ENCODE peak calls at places on chromosomes 5 and 9, in nine cellular contexts. U is CD8-positive, alpha-beta memory T cell; D is mammary epithelial cell; L is heart left ventricle; H is PC-3; J is CD8-positive, alpha-beta T cell; R is tibial artery; G is AG04450; Z is ovary. C is an unnamed sample.

GRCh38 chr5:8114597-8115266 is 245.8 kb downstream of the MTRR start:
- DNase-seq in U (no peak), D (no peak), L (no peak), H (no peak), J (no peak), R (no peak), G (no peak), Z (no peak), C (peak; percentile 20)

GRCh38 chr5:6712136-6712581 is 1.1 kb upstream of the TENT4A start:
- DNase-seq in U (peak; percentile 46), D (peak; percentile 51), L (peak; percentile 76), H (peak; percentile 80), J (no peak), R (peak; percentile 45), G (no peak), Z (peak; percentile 60), C (peak; percentile 52)

GRCh38 chr5:38165435-38165834 is 92.9 kb upstream of the EGFLAM start:
- DNase-seq in U (no peak), D (no peak), L (no peak), H (no peak), J (no peak), R (no peak), G (no peak), Z (no peak), C (no peak)

GRCh38 chr5:77957-78804 is 13.8 kb upstream of the PLEKHG4B start:
- DNase-seq in U (no peak), D (no peak), L (no peak), H (peak; percentile 69), J (no peak), R (no peak), G (no peak), Z (no peak), C (no peak)

GRCh38 chr5:40603378-40603777 is 76.3 kb upstream of the PTGER4 start:
- DNase-seq in U (no peak), D (peak; percentile 43), L (no peak), H (no peak), J (no peak), R (no peak), G (no peak), Z (no peak), C (no peak)

GRCh38 chr9:133126697-133127339 is 5.8 kb upstream of the RALGDS start:
- DNase-seq in U (no peak), D (no peak), L (no peak), H (no peak), J (no peak), R (no peak), G (no peak), Z (peak; percentile 59), C (no peak)

GRCh38 chr5:59720063-59720462 is 173.5 kb downstream of the PDE4D start:
- DNase-seq in U (no peak), D (no peak), L (no peak), H (no peak), J (no peak), R (no peak), G (no peak), Z (no peak), C (no peak)

GRCh38 chr5:147303251-147303650 is 68.4 kb downstream of the STK32A start:
- DNase-seq in U (no peak), D (no peak), L (no peak), H (peak; percentile 59), J (no peak), R (no peak), G (no peak), Z (no peak), C (no peak)

GRCh38 chr5:170429014-170429413 is 39.8 kb upstream of the KCNMB1 start:
- DNase-seq in U (no peak), D (no peak), L (no peak), H (peak; percentile 12), J (no peak), R (no peak), G (no peak), Z (no peak), C (no peak)

GRCh38 chr9:14692536-14692917 is 705 bp downstream of the ZDHHC21 start:
- DNase-seq in U (no peak), D (no peak), L (no peak), H (no peak), J (no peak), R (no peak), G (no peak), Z (no peak), C (no peak)

GRCh38 chr9:121362813-121363585 is 7.1 kb downstream of the STOM start:
- DNase-seq in U (no peak), D (peak; percentile 32), L (no peak), H (peak; percentile 43), J (no peak), R (no peak), G (no peak), Z (no peak), C (no peak)

GRCh38 chr9:107437716-107438115 is 51.9 kb downstream of the KLF4 start:
- DNase-seq in U (no peak), D (no peak), L (no peak), H (no peak), J (no peak), R (no peak), G (no peak), Z (no peak), C (no peak)

GRCh38 chr5:52943808-52944207 is 45.3 kb upstream of the ITGA2 start:
- DNase-seq in U (no peak), D (no peak), L (peak; percentile 37), H (no peak), J (no peak), R (no peak), G (no peak), Z (no peak), C (peak; percentile 39)

GRCh38 chr5:127813633-127814171 is 110.5 kb downstream of the CCDC192 start:
- DNase-seq in U (no peak), D (peak; percentile 71), L (no peak), H (peak; percentile 83), J (no peak), R (no peak), G (no peak), Z (no peak), C (no peak)

GRCh38 chr5:131416729-131417128 is 152.9 kb downstream of the CDC42SE2 start:
- DNase-seq in U (no peak), D (no peak), L (no peak), H (no peak), J (no peak), R (no peak), G (no peak), Z (no peak), C (no peak)

GRCh38 chr5:62473209-62473608 is 60.6 kb downstream of the IPO11 start:
- DNase-seq in U (no peak), D (no peak), L (no peak), H (peak; percentile 47), J (no peak), R (no peak), G (no peak), Z (no peak), C (no peak)

GRCh38 chr9:134669556-134669955 is 28.0 kb downstream of the COL5A1 start:
- DNase-seq in U (no peak), D (no peak), L (peak; percentile 8), H (no peak), J (no peak), R (no peak), G (no peak), Z (no peak), C (no peak)
- H3K27ac ChIP-seq in U (no peak overlapping the region), D (no peak overlapping the region), L (no peak overlapping the region), H (no peak overlapping the region), J (no peak overlapping the region), R (peak overlapping the region; percentile 31), G (no peak overlapping the region), Z (no peak overlapping the region), C (no peak overlapping the region)

GRCh38 chr5:87122171-87122977 is 145.3 kb upstream of the RASA1 start:
- DNase-seq in U (no peak), D (no peak), L (no peak), H (no peak), J (no peak), R (no peak), G (no peak), Z (no peak), C (no peak)
- H3K27ac ChIP-seq in U (no peak overlapping the region), D (peak overlapping the region; percentile 96), L (no peak overlapping the region), H (peak overlapping the region; percentile 71), J (no peak overlapping the region), R (peak overlapping the region; percentile 76), G (no peak overlapping the region), Z (no peak overlapping the region), C (no peak overlapping the region)

DNA sequence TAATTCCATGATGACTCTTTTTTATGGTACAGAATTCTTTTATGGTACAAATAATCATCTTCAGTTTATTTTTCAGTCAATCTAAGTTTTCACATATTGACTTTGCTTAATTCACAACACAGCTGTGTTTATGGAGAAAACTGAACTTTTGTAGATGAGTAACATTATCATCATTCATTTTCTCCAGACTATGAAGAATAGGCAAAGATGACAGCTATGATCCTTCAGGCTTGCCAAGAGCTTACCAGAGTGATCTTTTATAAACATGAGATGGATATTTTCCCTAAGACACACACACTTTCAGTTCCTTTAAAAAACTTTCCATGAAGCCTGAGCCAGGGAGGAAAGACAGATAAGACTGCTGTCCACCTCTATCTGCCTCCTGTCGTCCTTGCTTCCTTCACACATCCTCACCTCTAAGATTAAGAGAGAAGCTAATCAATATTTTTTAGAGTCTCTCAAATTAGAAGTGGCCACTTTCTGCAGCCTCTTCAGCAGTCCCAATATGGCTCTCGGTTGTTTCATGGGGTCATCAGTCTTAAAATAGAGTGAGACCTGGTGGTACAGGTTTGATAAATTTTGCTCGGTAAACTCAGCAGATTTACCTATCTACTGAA is 108.1 kb upstream of the SLC27A6 start:
- DNase-seq in U (no peak), D (no peak), L (no peak), H (no peak), J (no peak), R (no peak), G (no peak), Z (no peak), C (no peak)
- H3K27ac ChIP-seq in U (no peak overlapping the region), D (no peak overlapping the region), L (no peak overlapping the region), H (no peak overlapping the region), J (no peak overlapping the region), R (no peak overlapping the region), G (no peak overlapping the region), Z (no peak overlapping the region), C (no peak overlapping the region)

GRCh38 chr5:88484367-88484766 is 215.7 kb upstream of the TMEM161B start:
- DNase-seq in U (no peak), D (no peak), L (no peak), H (no peak), J (no peak), R (no peak), G (no peak), Z (no peak), C (no peak)

GRCh38 chr5:88480766-88481499 is 212.3 kb upstream of the TMEM161B start:
- DNase-seq in U (no peak), D (no peak), L (no peak), H (no peak), J (no peak), R (no peak), G (no peak), Z (no peak), C (no peak)

GRCh38 chr5:88474574-88474973 is 205.9 kb upstream of the TMEM161B start:
- DNase-seq in U (no peak), D (no peak), L (no peak), H (no peak), J (no peak), R (no peak), G (no peak), Z (no peak), C (no peak)

GRCh38 chr5:88480245-88480644 is 211.6 kb upstream of the TMEM161B start:
- DNase-seq in U (no peak), D (no peak), L (no peak), H (no peak), J (no peak), R (no peak), G (no peak), Z (no peak), C (no peak)
- H3K27ac ChIP-seq in U (no peak overlapping the region), D (no peak overlapping the region), L (no peak overlapping the region), H (no peak overlapping the region), J (no peak overlapping the region), R (no peak overlapping the region), G (no peak overlapping the region), Z (no peak overlapping the region), C (no peak overlapping the region)

C was measured in pancreas.